ENCODE peak calls at places on chromosomes 16 and 17, in four cellular contexts. One of them, this sample, is unnamed.

GRCh38 chr16:47461598-47462266 is 601 bp downstream of the PHKB start:
- DNase-seq in H4: peak
- DNase-seq in naive thymus-derived CD8-positive, alpha-beta T cell: peak
- DNase-seq in activated T-cell treated with anti-CD3 and anti-CD28 coated beads, Interleukin-2, amount 50 U/mL, for 72 hours: peak
- DNase-seq in this sample: peak

GRCh38 chr16:66927918-66928649 is 2.7 kb upstream of the RRAD start:
- DNase-seq in H4: no peak
- DNase-seq in activated T-cell treated with anti-CD3 and anti-CD28 coated beads, Interleukin-2, amount 50 U/mL, for 72 hours: no peak
- DNase-seq in naive thymus-derived CD8-positive, alpha-beta T cell: no peak
- DNase-seq in this sample: peak

GRCh38 chr17:77830816-77831490 is 127.5 kb upstream of the TNRC6C start:
- DNase-seq in H4: no peak
- DNase-seq in activated T-cell treated with anti-CD3 and anti-CD28 coated beads, Interleukin-2, amount 50 U/mL, for 72 hours: no peak
- DNase-seq in naive thymus-derived CD8-positive, alpha-beta T cell: no peak
- DNase-seq in this sample: no peak

GRCh38 chr16:49592507-49593422 is 219.2 kb downstream of the C16orf78 start:
- DNase-seq in activated T-cell treated with anti-CD3 and anti-CD28 coated beads, Interleukin-2, amount 50 U/mL, for 72 hours: peak
- DNase-seq in naive thymus-derived CD8-positive, alpha-beta T cell: peak
- DNase-seq in H4: no peak
- DNase-seq in this sample: peak

GRCh38 chr17:81468111-81468764 is 44.4 kb downstream of the ACTG1 start:
- DNase-seq in naive thymus-derived CD8-positive, alpha-beta T cell: no peak
- DNase-seq in activated T-cell treated with anti-CD3 and anti-CD28 coated beads, Interleukin-2, amount 50 U/mL, for 72 hours: no peak
- DNase-seq in H4: no peak
- DNase-seq in this sample: no peak

GRCh38 chr17:81813371-81813684 is 9.4 kb downstream of the GCGR start:
- DNase-seq in activated T-cell treated with anti-CD3 and anti-CD28 coated beads, Interleukin-2, amount 50 U/mL, for 72 hours: no peak
- DNase-seq in H4: no peak
- DNase-seq in naive thymus-derived CD8-positive, alpha-beta T cell: no peak
- DNase-seq in this sample: no peak

GRCh38 chr16:62573466-62573865 is 537.2 kb upstream of the CDH8 start:
- DNase-seq in naive thymus-derived CD8-positive, alpha-beta T cell: no peak
- DNase-seq in activated T-cell treated with anti-CD3 and anti-CD28 coated beads, Interleukin-2, amount 50 U/mL, for 72 hours: no peak
- DNase-seq in H4: no peak
- DNase-seq in this sample: no peak

GRCh38 chr16:57185446-57185944 is 344 bp downstream of the PSME3IP1 start:
- DNase-seq in activated T-cell treated with anti-CD3 and anti-CD28 coated beads, Interleukin-2, amount 50 U/mL, for 72 hours: no peak
- DNase-seq in H4: peak
- DNase-seq in naive thymus-derived CD8-positive, alpha-beta T cell: no peak
- DNase-seq in this sample: peak

GRCh38 chr16:72860726-72861562 is 187.0 kb downstream of the ZFHX3 start:
- DNase-seq in naive thymus-derived CD8-positive, alpha-beta T cell: no peak
- DNase-seq in H4: no peak
- DNase-seq in activated T-cell treated with anti-CD3 and anti-CD28 coated beads, Interleukin-2, amount 50 U/mL, for 72 hours: no peak
- DNase-seq in this sample: no peak

GRCh38 chr17:51419476-51419875 is 159.1 kb downstream of the UTP18 start:
- DNase-seq in activated T-cell treated with anti-CD3 and anti-CD28 coated beads, Interleukin-2, amount 50 U/mL, for 72 hours: no peak
- DNase-seq in naive thymus-derived CD8-positive, alpha-beta T cell: no peak
- DNase-seq in H4: no peak
- DNase-seq in this sample: no peak

GRCh38 chr17:77502626-77503292 is 362.0 kb downstream of the SEC14L1 start:
- DNase-seq in H4: no peak
- DNase-seq in activated T-cell treated with anti-CD3 and anti-CD28 coated beads, Interleukin-2, amount 50 U/mL, for 72 hours: no peak
- DNase-seq in naive thymus-derived CD8-positive, alpha-beta T cell: no peak
- DNase-seq in this sample: no peak

GRCh38 chr17:64063766-64064224 is 43.4 kb upstream of the ICAM2 start:
- DNase-seq in naive thymus-derived CD8-positive, alpha-beta T cell: peak
- DNase-seq in H4: no peak
- DNase-seq in activated T-cell treated with anti-CD3 and anti-CD28 coated beads, Interleukin-2, amount 50 U/mL, for 72 hours: peak
- DNase-seq in this sample: peak

GRCh38 chr17:32461853-32462617 is 17.7 kb downstream of the PSMD11 start:
- DNase-seq in naive thymus-derived CD8-positive, alpha-beta T cell: peak
- DNase-seq in H4: peak
- DNase-seq in activated T-cell treated with anti-CD3 and anti-CD28 coated beads, Interleukin-2, amount 50 U/mL, for 72 hours: peak
- DNase-seq in this sample: peak

GRCh38 chr16:5252800-5253199 is 155.2 kb upstream of the EEF2KMT start:
- DNase-seq in H4: no peak
- DNase-seq in naive thymus-derived CD8-positive, alpha-beta T cell: no peak
- DNase-seq in activated T-cell treated with anti-CD3 and anti-CD28 coated beads, Interleukin-2, amount 50 U/mL, for 72 hours: no peak
- DNase-seq in this sample: no peak

GRCh38 chr16:48434653-48435318 is 49.6 kb upstream of the SIAH1 start:
- DNase-seq in activated T-cell treated with anti-CD3 and anti-CD28 coated beads, Interleukin-2, amount 50 U/mL, for 72 hours: no peak
- DNase-seq in H4: peak
- DNase-seq in naive thymus-derived CD8-positive, alpha-beta T cell: no peak
- DNase-seq in this sample: peak

GRCh38 chr16:82864332-82865040 is 237.7 kb downstream of the CDH13 start:
- DNase-seq in activated T-cell treated with anti-CD3 and anti-CD28 coated beads, Interleukin-2, amount 50 U/mL, for 72 hours: no peak
- DNase-seq in naive thymus-derived CD8-positive, alpha-beta T cell: no peak
- DNase-seq in H4: no peak
- DNase-seq in this sample: no peak

GRCh38 chr16:30977502-30977901 is 7.5 kb upstream of the HSD3B7 start:
- DNase-seq in activated T-cell treated with anti-CD3 and anti-CD28 coated beads, Interleukin-2, amount 50 U/mL, for 72 hours: peak
- DNase-seq in naive thymus-derived CD8-positive, alpha-beta T cell: peak
- DNase-seq in H4: no peak
- DNase-seq in this sample: no peak

GRCh38 chr17:14047591-14047990 is 21.7 kb upstream of the COX10 start:
- DNase-seq in H4: no peak
- DNase-seq in activated T-cell treated with anti-CD3 and anti-CD28 coated beads, Interleukin-2, amount 50 U/mL, for 72 hours: no peak
- DNase-seq in naive thymus-derived CD8-positive, alpha-beta T cell: no peak
- DNase-seq in this sample: no peak

GRCh38 chr17:47315451-47316266 is 8.1 kb upstream of the EFCAB13 start:
- DNase-seq in H4: peak
- DNase-seq in activated T-cell treated with anti-CD3 and anti-CD28 coated beads, Interleukin-2, amount 50 U/mL, for 72 hours: peak
- DNase-seq in naive thymus-derived CD8-positive, alpha-beta T cell: peak
- DNase-seq in this sample: peak

GRCh38 chr17:68317458-68317857 is 26.2 kb downstream of the ARSG start:
- DNase-seq in H4: no peak
- DNase-seq in naive thymus-derived CD8-positive, alpha-beta T cell: no peak
- DNase-seq in activated T-cell treated with anti-CD3 and anti-CD28 coated beads, Interleukin-2, amount 50 U/mL, for 72 hours: no peak
- DNase-seq in this sample: no peak

GRCh38 chr16:86566966-86567700 is 504 bp downstream of the FOXC2 start:
- DNase-seq in H4: peak
- DNase-seq in naive thymus-derived CD8-positive, alpha-beta T cell: no peak
- DNase-seq in activated T-cell treated with anti-CD3 and anti-CD28 coated beads, Interleukin-2, amount 50 U/mL, for 72 hours: no peak
- DNase-seq in this sample: peak